ENCODE peak calls at places on chromosomes 12 and 14, in six cellular contexts. N, X, A, W, D and G are unnamed samples.

GRCh38 chr12:1840981-1841425 is 20.6 kb downstream of the LRTM2 start:
- DNase-seq in X (no peak), A (peak; percentile 37), D (no peak), W (no peak), N (no peak), G (no peak)

GRCh38 chr12:7113389-7113871 is 4.4 kb upstream of the C1RL start:
- DNase-seq in W (peak; percentile 48), N (no peak), A (no peak), X (peak; percentile 44), D (no peak), G (peak; percentile 54)

GRCh38 chr12:61993734-61994345 is 266.4 kb upstream of the USP15 start:
- DNase-seq in W (peak; percentile 72), N (peak; percentile 47), D (no peak), X (peak; percentile 6), A (no peak), G (peak; percentile 76)

GRCh38 chr14:67538501-67538900 is 5.4 kb downstream of the PLEKHH1 start:
- DNase-seq in X (no peak), D (no peak), A (no peak), N (no peak), W (no peak), G (no peak)

GRCh38 chr12:29561736-29562135 is 64.2 kb upstream of the OVCH1 start:
- DNase-seq in D (no peak), A (no peak), N (no peak), X (no peak), W (no peak), G (no peak)

GRCh38 chr12:32765906-32766305 is 10.2 kb upstream of the YARS2 start:
- DNase-seq in W (no peak), A (no peak), N (no peak), X (no peak), D (no peak), G (no peak)

GRCh38 chr12:67645571-67645970 is 3.0 kb upstream of the DYRK2 start:
- DNase-seq in D (no peak), A (no peak), W (peak; percentile 79), N (no peak), X (peak; percentile 56), G (no peak)

GRCh38 chr14:68627868-68628604 is 164.8 kb downstream of the ZFP36L1 start:
- DNase-seq in A (peak; percentile 85), W (no peak), X (no peak), N (peak; percentile 52), D (peak; percentile 73), G (peak; percentile 83)

GRCh38 chr14:51457858-51458562 is 193.7 kb upstream of the FRMD6 start:
- DNase-seq in X (no peak), N (no peak), W (no peak), D (no peak), A (no peak), G (peak; percentile 86)

GRCh38 chr14:75724414-75725204 is 63.6 kb downstream of the TTLL5 start:
- DNase-seq in W (no peak), N (no peak), D (no peak), A (no peak), X (no peak), G (no peak)

GRCh38 chr12:123250471-123251383 is 17.5 kb downstream of the MTRFR start:
- DNase-seq in A (peak; percentile 83), X (no peak), W (no peak), D (no peak), N (no peak), G (peak; percentile 62)

GRCh38 chr12:26271889-26272492 is 76.6 kb downstream of the SSPN start:
- DNase-seq in X (peak; percentile 96), D (no peak), W (peak; percentile 90), A (no peak), N (no peak), G (no peak)

GRCh38 chr14:35855886-35856481 is 29.8 kb downstream of the BRMS1L start:
- DNase-seq in D (no peak), X (no peak), N (no peak), W (no peak), A (no peak), G (peak; percentile 1)

GRCh38 chr12:7157391-7157790 is 27.2 kb downstream of the CLSTN3 start:
- DNase-seq in X (no peak), N (no peak), D (no peak), A (no peak), W (no peak), G (no peak)

GRCh38 chr12:15350643-15351042 is 28.3 kb downstream of the PTPRO start:
- DNase-seq in A (no peak), X (no peak), D (no peak), W (no peak), N (no peak), G (no peak)

GRCh38 chr14:75278422-75279152 is at the start of gene FOS:
- DNase-seq in A (peak; percentile 96), N (peak; percentile 95), X (peak; percentile 96), D (no peak), W (peak; percentile 98), G (peak; percentile 98)

GRCh38 chr14:88146881-88147649 is 142.1 kb downstream of the GPR65 start:
- DNase-seq in D (no peak), X (no peak), W (no peak), N (no peak), A (no peak), G (no peak)

GRCh38 chr12:70756118-70756517 is 118.9 kb upstream of the PTPRB start:
- DNase-seq in D (no peak), W (peak; percentile 47), X (peak; percentile 20), A (no peak), N (no peak), G (no peak)

GRCh38 chr14:31037709-31038221 is 11.6 kb upstream of the STRN3 start:
- DNase-seq in W (no peak), D (no peak), X (no peak), N (no peak), A (no peak), G (no peak)

GRCh38 chr14:31043379-31043778 is 17.2 kb upstream of the STRN3 start:
- DNase-seq in D (no peak), N (no peak), X (no peak), W (no peak), A (no peak), G (no peak)

GRCh38 chr14:31036552-31036951 is 10.4 kb upstream of the STRN3 start:
- DNase-seq in W (no peak), A (no peak), N (no peak), X (no peak), D (no peak), G (peak; percentile 16)

GRCh38 chr14:31042300-31042699 is 16.1 kb upstream of the STRN3 start:
- DNase-seq in A (no peak), D (no peak), W (no peak), N (no peak), X (no peak), G (no peak)

DNA sequence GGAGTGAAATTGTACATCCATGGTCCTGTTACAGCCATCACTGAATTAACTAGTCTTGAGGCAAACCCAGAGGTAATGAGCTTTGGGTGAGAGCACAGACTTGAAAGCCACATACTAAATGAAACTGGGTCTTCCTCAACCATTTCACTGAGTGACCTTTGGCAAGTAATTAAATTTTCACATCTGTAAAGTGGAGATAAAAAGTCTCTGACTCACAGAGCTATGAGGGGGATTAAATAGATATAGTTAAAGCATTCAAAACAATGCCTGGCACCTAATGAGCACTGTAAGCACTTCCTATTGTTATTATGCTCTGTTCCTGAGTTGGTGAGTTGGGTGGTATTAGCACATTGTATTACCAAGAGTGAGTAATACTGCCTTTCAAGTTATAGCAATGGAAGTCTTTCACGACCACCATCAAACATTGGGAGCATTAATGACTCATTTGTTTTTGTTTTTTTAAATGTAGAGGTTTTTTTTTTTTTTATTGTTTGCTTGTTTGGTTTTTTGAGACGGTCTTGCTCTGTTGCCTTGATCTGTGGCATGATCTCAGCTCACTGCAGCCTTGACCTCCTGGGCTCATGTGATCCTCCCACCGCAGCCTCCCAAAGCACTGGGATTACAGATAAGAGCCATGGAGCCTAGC is 12.5 kb upstream of the STRN3 start:
- DNase-seq in D (no peak), X (no peak), A (no peak), W (no peak), N (no peak), G (peak; percentile 84)
- H2BK5ac ChIP-seq in D (no peak overlapping the region), X (no peak overlapping the region), A (no peak overlapping the region), W (no peak overlapping the region), N (no peak overlapping the region), G (no peak overlapping the region)

GRCh38 chr12:101671157-101671791 is 26.2 kb upstream of the CHPT1 start:
- DNase-seq in W (no peak), D (no peak), X (no peak), A (no peak), N (no peak), G (no peak)

GRCh38 chr12:101675555-101675954 is 21.9 kb upstream of the CHPT1 start:
- DNase-seq in W (no peak), X (no peak), A (no peak), D (no peak), N (no peak), G (no peak)

GRCh38 chr12:101667591-101667990 is 29.8 kb upstream of the CHPT1 start:
- DNase-seq in D (no peak), W (no peak), N (no peak), A (no peak), X (no peak), G (no peak)

GRCh38 chr12:101670007-101670671 is 27.3 kb upstream of the CHPT1 start:
- DNase-seq in A (no peak), N (peak; percentile 8), W (peak; percentile 58), D (no peak), X (peak; percentile 58), G (peak; percentile 48)

DNA sequence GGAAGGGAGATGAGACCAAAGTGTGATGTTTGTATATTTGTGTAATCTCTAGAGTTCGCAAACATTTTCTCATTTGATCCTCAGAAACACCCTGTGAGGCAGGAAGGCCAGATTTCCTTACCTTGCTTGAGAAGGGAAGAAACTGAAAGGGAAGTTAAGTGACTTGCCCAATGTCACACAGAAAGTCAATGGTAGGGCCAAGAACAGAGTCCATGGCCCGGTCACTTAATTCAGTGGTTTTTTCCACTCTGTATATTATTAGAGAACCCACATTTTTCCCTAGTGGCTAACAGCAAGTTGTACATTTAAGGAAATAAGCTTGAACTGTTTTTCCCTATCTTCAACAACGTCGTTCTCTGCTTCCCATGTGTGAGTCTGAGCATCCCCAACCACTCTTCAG is 25.6 kb upstream of the CHPT1 start:
- DNase-seq in D (no peak), A (no peak), W (no peak), X (no peak), N (no peak), G (no peak)
- H3K9ac ChIP-seq in D (no peak overlapping the region), A (no peak overlapping the region), W (no peak overlapping the region), X (no peak overlapping the region), N (no peak overlapping the region), G (no peak overlapping the region)

GRCh38 chr12:10941916-10942607 is 3.0 kb upstream of the TAS2R14 start:
- DNase-seq in W (no peak), N (no peak), D (peak; percentile 39), A (peak; percentile 75), X (no peak), G (peak; percentile 96)
- H2BK5ac ChIP-seq in W (no peak overlapping the region), N (no peak overlapping the region), D (peak overlapping the region; percentile 9), A (no peak overlapping the region), X (no peak overlapping the region), G (peak overlapping the region; percentile 6)

DNA sequence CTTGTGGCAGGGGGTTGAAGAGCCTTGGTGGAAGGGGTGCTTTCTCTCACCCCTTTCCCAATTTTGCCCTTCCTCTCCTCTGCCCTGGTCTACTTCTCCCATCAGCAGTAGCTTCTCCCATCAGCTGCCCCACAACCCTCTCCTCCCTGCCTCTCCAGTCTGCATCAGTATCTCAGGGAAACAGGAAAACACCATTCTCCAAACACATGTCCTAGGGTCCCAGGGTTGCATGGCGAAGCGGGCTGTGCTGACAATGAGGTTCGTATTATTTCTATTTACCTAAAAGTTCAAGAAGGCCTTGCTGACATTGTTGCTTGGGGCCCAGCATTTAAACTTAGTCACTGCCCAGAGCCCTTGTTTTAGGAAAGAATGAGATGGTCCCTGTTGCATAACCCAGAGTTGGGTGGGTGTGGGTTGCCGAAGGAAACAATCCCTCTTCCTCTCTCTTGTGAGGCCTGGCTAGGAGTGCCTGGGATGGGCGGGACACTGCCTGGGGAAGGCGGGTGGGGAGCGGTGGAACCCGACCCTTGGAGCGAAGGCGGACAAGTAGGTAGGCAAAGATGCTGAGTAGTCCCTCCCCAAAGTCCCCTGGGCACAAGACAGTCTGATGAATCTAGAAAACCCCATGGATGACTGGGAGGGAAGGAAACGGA is 1.3 kb upstream of the IGFBP6 start:
- DNase-seq in D (no peak), X (peak; percentile 65), A (peak; percentile 69), W (peak; percentile 64), N (no peak), G (peak; percentile 54)
- H3K9ac ChIP-seq in D (no peak overlapping the region), X (peak overlapping the region; percentile 81), A (no peak overlapping the region), W (peak overlapping the region; percentile 94), N (no peak overlapping the region), G (no peak overlapping the region)